ENCODE peak calls at places on chromosomes 7 and 10, in five cellular contexts. One of them, this sample, is unnamed.

GRCh38 chr7:158572000-158572828 is 15.4 kb downstream of the PTPRN2 start:
- DNase-seq in epithelial cell of proximal tubule: no peak
- DNase-seq in LNCaP clone FGC: no peak
- DNase-seq in tibial artery: no peak
- DNase-seq in A549: peak
- DNase-seq in this sample: no peak

GRCh38 chr10:23047201-23048050 is 48.0 kb upstream of the MSRB2 start:
- DNase-seq in epithelial cell of proximal tubule: no peak
- DNase-seq in LNCaP clone FGC: no peak
- DNase-seq in tibial artery: no peak
- DNase-seq in A549: peak
- DNase-seq in this sample: peak

GRCh38 chr7:90938371-90938770 is 325.9 kb upstream of the FZD1 start:
- DNase-seq in epithelial cell of proximal tubule: no peak
- DNase-seq in LNCaP clone FGC: no peak
- DNase-seq in tibial artery: no peak
- DNase-seq in A549: no peak
- DNase-seq in this sample: no peak

GRCh38 chr10:6201511-6201975 is 1.2 kb upstream of the PFKFB3 start:
- DNase-seq in epithelial cell of proximal tubule: no peak
- DNase-seq in LNCaP clone FGC: peak
- DNase-seq in tibial artery: peak
- DNase-seq in A549: peak
- DNase-seq in this sample: peak

GRCh38 chr7:118731854-118732253 is 507.4 kb downstream of the ANKRD7 start:
- DNase-seq in epithelial cell of proximal tubule: peak
- DNase-seq in LNCaP clone FGC: no peak
- DNase-seq in tibial artery: no peak
- DNase-seq in A549: peak
- DNase-seq in this sample: peak

GRCh38 chr10:24858244-24858907 is 94.0 kb downstream of the PRTFDC1 start:
- DNase-seq in epithelial cell of proximal tubule: no peak
- DNase-seq in LNCaP clone FGC: no peak
- DNase-seq in tibial artery: no peak
- DNase-seq in A549: no peak
- DNase-seq in this sample: peak

GRCh38 chr7:29287366-29287765 is 92.8 kb downstream of the CHN2 start:
- DNase-seq in epithelial cell of proximal tubule: peak
- DNase-seq in LNCaP clone FGC: no peak
- DNase-seq in tibial artery: no peak
- DNase-seq in A549: peak
- DNase-seq in this sample: peak

GRCh38 chr10:22308390-22308789 is 7.8 kb upstream of the COMMD3 start:
- DNase-seq in epithelial cell of proximal tubule: no peak
- DNase-seq in LNCaP clone FGC: no peak
- DNase-seq in tibial artery: no peak
- DNase-seq in A549: peak
- DNase-seq in this sample: peak

GRCh38 chr10:6083523-6084475 is 5.0 kb upstream of the RBM17 start:
- DNase-seq in epithelial cell of proximal tubule: no peak
- DNase-seq in LNCaP clone FGC: no peak
- DNase-seq in tibial artery: no peak
- DNase-seq in A549: no peak
- DNase-seq in this sample: no peak

GRCh38 chr10:86139066-86139657 is 227.4 kb downstream of the GRID1 start:
- DNase-seq in epithelial cell of proximal tubule: no peak
- DNase-seq in LNCaP clone FGC: peak
- DNase-seq in tibial artery: no peak
- DNase-seq in A549: peak
- DNase-seq in this sample: no peak

GRCh38 chr10:63064706-63065105 is 68.4 kb upstream of the NRBF2 start:
- DNase-seq in epithelial cell of proximal tubule: no peak
- DNase-seq in LNCaP clone FGC: no peak
- DNase-seq in tibial artery: no peak
- DNase-seq in A549: no peak
- DNase-seq in this sample: peak

GRCh38 chr7:2610898-2611297 is 20.9 kb upstream of the TTYH3 start:
- DNase-seq in epithelial cell of proximal tubule: no peak
- DNase-seq in LNCaP clone FGC: no peak
- DNase-seq in tibial artery: no peak
- DNase-seq in A549: no peak
- DNase-seq in this sample: no peak

GRCh38 chr10:96259884-96260511 is 11.4 kb downstream of the BLNK start:
- DNase-seq in epithelial cell of proximal tubule: no peak
- DNase-seq in LNCaP clone FGC: no peak
- DNase-seq in tibial artery: no peak
- DNase-seq in A549: no peak
- DNase-seq in this sample: no peak

DNA sequence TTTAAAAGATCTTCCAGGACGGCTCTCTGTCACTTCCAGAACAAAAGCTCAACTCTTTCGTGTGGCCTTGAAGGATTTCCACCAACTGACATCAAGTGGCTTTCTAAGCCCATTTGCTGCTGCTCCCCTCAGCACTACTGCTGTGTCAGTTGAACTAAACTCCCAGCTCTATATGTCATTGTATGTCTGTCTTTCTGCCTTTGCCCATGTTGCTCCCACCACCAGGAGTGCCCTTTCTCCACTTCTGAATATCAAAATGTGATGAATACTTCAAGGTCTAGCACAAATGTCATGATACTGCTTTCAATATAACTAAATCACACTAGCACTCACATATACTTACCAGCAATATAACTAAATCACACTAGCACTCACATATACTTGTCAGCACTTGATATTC is 138.3 kb downstream of the ATXN7L1 start:
- DNase-seq in epithelial cell of proximal tubule: no peak
- DNase-seq in LNCaP clone FGC: no peak
- DNase-seq in tibial artery: no peak
- DNase-seq in A549: no peak
- DNase-seq in this sample: no peak
- TF ChIP-seq CTCF in epithelial cell of proximal tubule: peak
- TF ChIP-seq CTCF in LNCaP clone FGC: no peak
- TF ChIP-seq CTCF in tibial artery: no peak
- TF ChIP-seq CTCF in A549: no peak
- TF ChIP-seq CTCF in this sample: no peak

GRCh38 chr7:27967639-27968038 is 213.0 kb downstream of the JAZF1 start:
- DNase-seq in epithelial cell of proximal tubule: no peak
- DNase-seq in LNCaP clone FGC: no peak
- DNase-seq in tibial artery: no peak
- DNase-seq in A549: no peak
- DNase-seq in this sample: no peak
- H3K4me3 ChIP-seq in epithelial cell of proximal tubule: no peak
- H3K4me3 ChIP-seq in LNCaP clone FGC: no peak
- H3K4me3 ChIP-seq in tibial artery: no peak
- H3K4me3 ChIP-seq in A549: no peak
- H3K4me3 ChIP-seq in this sample: no peak

GRCh38 chr10:93142534-93142933 is 68.8 kb downstream of the CYP26A1 start:
- DNase-seq in epithelial cell of proximal tubule: no peak
- DNase-seq in LNCaP clone FGC: no peak
- DNase-seq in tibial artery: no peak
- DNase-seq in A549: no peak
- DNase-seq in this sample: no peak
- TF ChIP-seq CTCF in epithelial cell of proximal tubule: no peak
- TF ChIP-seq CTCF in LNCaP clone FGC: no peak
- TF ChIP-seq CTCF in tibial artery: no peak
- TF ChIP-seq CTCF in A549: no peak
- TF ChIP-seq CTCF in this sample: no peak

GRCh38 chr10:33249659-33250058 is 84.8 kb downstream of the NRP1 start:
- DNase-seq in epithelial cell of proximal tubule: no peak
- DNase-seq in LNCaP clone FGC: no peak
- DNase-seq in tibial artery: no peak
- DNase-seq in A549: no peak
- DNase-seq in this sample: no peak

GRCh38 chr10:33254556-33255160 is 79.8 kb downstream of the NRP1 start:
- DNase-seq in epithelial cell of proximal tubule: no peak
- DNase-seq in LNCaP clone FGC: no peak
- DNase-seq in tibial artery: no peak
- DNase-seq in A549: no peak
- DNase-seq in this sample: no peak

GRCh38 chr10:33252794-33253203 is 81.7 kb downstream of the NRP1 start:
- DNase-seq in epithelial cell of proximal tubule: no peak
- DNase-seq in LNCaP clone FGC: no peak
- DNase-seq in tibial artery: no peak
- DNase-seq in A549: peak
- DNase-seq in this sample: peak

GRCh38 chr10:33252324-33252723 is 82.1 kb downstream of the NRP1 start:
- DNase-seq in epithelial cell of proximal tubule: no peak
- DNase-seq in LNCaP clone FGC: no peak
- DNase-seq in tibial artery: no peak
- DNase-seq in A549: no peak
- DNase-seq in this sample: no peak

DNA sequence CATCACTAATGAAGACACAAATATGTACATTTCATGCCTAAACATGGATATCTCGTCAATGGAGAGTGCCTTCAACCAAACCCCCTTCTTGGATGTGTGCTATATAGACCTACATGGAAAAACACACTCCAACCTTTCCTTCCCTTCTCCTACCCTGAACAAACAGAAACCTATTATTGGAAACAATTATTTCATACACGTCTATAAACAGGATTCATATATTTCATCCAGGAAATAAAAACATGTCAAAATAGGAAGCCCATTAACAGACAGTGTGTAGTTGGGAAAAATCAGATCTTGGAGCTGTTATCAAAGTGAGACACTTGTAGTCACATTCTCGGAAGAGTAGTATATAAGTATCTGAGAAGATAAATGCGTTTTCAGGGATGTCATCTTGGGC is 81.1 kb downstream of the NRP1 start:
- DNase-seq in epithelial cell of proximal tubule: no peak
- DNase-seq in LNCaP clone FGC: no peak
- DNase-seq in tibial artery: no peak
- DNase-seq in A549: no peak
- DNase-seq in this sample: no peak
- H3K4me3 ChIP-seq in epithelial cell of proximal tubule: no peak
- H3K4me3 ChIP-seq in LNCaP clone FGC: no peak
- H3K4me3 ChIP-seq in tibial artery: no peak
- H3K4me3 ChIP-seq in A549: no peak
- H3K4me3 ChIP-seq in this sample: no peak

GRCh38 chr7:44307301-44307900 is 18.0 kb downstream of the CAMK2B start:
- DNase-seq in epithelial cell of proximal tubule: peak
- DNase-seq in LNCaP clone FGC: no peak
- DNase-seq in tibial artery: no peak
- DNase-seq in A549: peak
- DNase-seq in this sample: peak
- TF ChIP-seq CTCF in epithelial cell of proximal tubule: peak
- TF ChIP-seq CTCF in LNCaP clone FGC: peak
- TF ChIP-seq CTCF in tibial artery: peak
- TF ChIP-seq CTCF in A549: peak
- TF ChIP-seq CTCF in this sample: peak

GRCh38 chr10:60848680-60849079 is 70.4 kb downstream of the CDK1 start:
- DNase-seq in epithelial cell of proximal tubule: no peak
- DNase-seq in LNCaP clone FGC: no peak
- DNase-seq in tibial artery: no peak
- DNase-seq in A549: no peak
- DNase-seq in this sample: no peak
- H3K4me3 ChIP-seq in epithelial cell of proximal tubule: no peak
- H3K4me3 ChIP-seq in LNCaP clone FGC: no peak
- H3K4me3 ChIP-seq in tibial artery: no peak
- H3K4me3 ChIP-seq in A549: no peak
- H3K4me3 ChIP-seq in this sample: no peak

DNA sequence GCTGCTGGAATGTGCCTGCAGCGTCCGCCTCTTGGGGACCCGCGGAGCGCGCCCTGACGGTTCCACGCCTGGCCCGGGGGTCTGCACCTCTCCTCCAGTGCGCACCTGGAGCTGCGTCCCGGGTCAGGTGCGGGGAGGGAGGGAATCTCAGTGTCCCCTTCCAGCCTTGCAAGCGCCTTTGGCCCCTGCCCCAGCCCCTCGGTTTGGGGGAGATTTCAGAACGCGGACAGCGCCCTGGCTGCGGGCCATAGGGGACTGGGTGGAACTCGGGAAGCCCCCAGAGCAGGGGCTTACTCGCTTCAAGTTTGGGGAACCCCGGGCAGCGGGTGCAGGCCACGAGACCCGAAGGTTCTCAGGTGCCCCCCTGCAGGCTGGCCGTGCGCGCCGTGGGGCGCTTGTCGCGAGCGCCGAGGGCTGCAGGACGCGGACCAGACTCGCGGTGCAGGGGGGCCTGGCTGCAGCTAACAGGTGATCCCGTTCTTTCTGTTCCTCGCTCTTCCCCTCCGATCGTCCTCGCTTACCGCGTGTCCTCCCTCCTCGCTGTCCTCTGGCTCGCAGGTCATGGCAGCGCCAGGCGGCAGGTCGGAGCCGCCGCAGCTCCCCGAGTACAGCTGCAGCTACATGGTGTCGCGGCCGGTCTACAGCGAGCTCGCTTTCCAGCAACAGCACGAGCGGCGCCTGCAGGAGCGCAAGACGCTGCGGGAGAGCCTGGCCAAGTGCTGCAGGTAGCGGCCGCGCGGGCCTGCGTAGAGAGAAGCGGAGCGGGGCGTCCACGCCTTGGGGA is 645 bp downstream of the SLC26A4 start:
- DNase-seq in epithelial cell of proximal tubule: no peak
- DNase-seq in LNCaP clone FGC: peak
- DNase-seq in tibial artery: peak
- DNase-seq in A549: peak
- DNase-seq in this sample: peak
- TF ChIP-seq CTCF in epithelial cell of proximal tubule: no peak
- TF ChIP-seq CTCF in LNCaP clone FGC: peak
- TF ChIP-seq CTCF in tibial artery: no peak
- TF ChIP-seq CTCF in A549: no peak
- TF ChIP-seq CTCF in this sample: peak

DNA sequence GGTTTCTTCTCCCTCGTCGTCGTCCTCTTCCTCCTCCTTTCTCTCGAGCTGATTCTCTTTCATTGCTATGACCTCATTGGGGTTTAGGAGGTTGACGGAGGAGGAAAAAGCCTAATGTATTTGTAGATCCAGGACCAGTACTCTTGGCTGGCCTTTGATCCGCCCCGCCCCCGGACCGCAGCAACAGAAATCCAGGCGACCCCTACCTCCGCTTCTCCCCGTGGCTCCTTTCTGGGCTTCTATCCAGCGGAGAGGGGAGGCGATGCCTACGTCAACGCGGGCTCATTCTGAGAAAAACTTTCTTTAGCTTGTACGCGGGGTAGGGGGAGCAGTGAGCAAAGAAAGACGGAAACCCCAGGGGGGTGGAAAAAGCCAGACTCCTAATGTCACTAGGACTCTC is at the start of gene TMEM196:
- DNase-seq in epithelial cell of proximal tubule: no peak
- DNase-seq in LNCaP clone FGC: no peak
- DNase-seq in tibial artery: no peak
- DNase-seq in A549: no peak
- DNase-seq in this sample: no peak
- H3K4me3 ChIP-seq in epithelial cell of proximal tubule: peak
- H3K4me3 ChIP-seq in LNCaP clone FGC: no peak
- H3K4me3 ChIP-seq in tibial artery: no peak
- H3K4me3 ChIP-seq in A549: peak
- H3K4me3 ChIP-seq in this sample: peak

GRCh38 chr10:61024801-61025201 is 80.8 kb upstream of the RHOBTB1 start:
- DNase-seq in epithelial cell of proximal tubule: no peak
- DNase-seq in LNCaP clone FGC: no peak
- DNase-seq in tibial artery: no peak
- DNase-seq in A549: peak
- DNase-seq in this sample: peak
- TF ChIP-seq CTCF in epithelial cell of proximal tubule: peak
- TF ChIP-seq CTCF in LNCaP clone FGC: peak
- TF ChIP-seq CTCF in tibial artery: no peak
- TF ChIP-seq CTCF in A549: peak
- TF ChIP-seq CTCF in this sample: peak